ENCODE peak calls at places on chromosomes 11 and 22, in five cellular contexts. Q is stomach; Y is CD4-positive, alpha-beta T cell; V is transverse colon; R is WERI-Rb-1. O is an unnamed sample.
A peak's percentile ranks its signal among the peaks of the same experiment; 100 is the strongest.

GRCh38 chr22:36220457-36220921 is 18.8 kb downstream of the APOL2 start:
- DNase-seq in R (no peak), V (no peak), Y (no peak), Q (no peak), O (no peak)

GRCh38 chr11:112355726-112356125 is 95.1 kb upstream of the PLET1 start:
- DNase-seq in Y (no peak), R (peak; percentile 31), V (no peak), Q (peak; percentile 31), O (peak; percentile 33)

GRCh38 chr11:130882138-130882551 is 34.1 kb downstream of the SNX19 start:
- DNase-seq in Q (no peak), Y (no peak), V (no peak), R (no peak), O (no peak)

GRCh38 chr11:45500457-45500856 is 165.0 kb downstream of the CHST1 start:
- DNase-seq in Q (no peak), R (no peak), Y (no peak), V (no peak), O (peak; percentile 49)

GRCh38 chr22:36238348-36239149 is 778 bp downstream of the APOL2 start:
- DNase-seq in R (no peak), V (peak; percentile 43), Y (no peak), Q (no peak), O (no peak)

GRCh38 chr11:14124345-14124744 is 161.8 kb downstream of the SPON1 start:
- DNase-seq in Y (no peak), R (no peak), Q (no peak), V (no peak), O (no peak)

GRCh38 chr11:61542024-61542461 is 33.5 kb downstream of the LRRC10B start:
- DNase-seq in Y (no peak), V (no peak), Q (no peak), R (peak; percentile 60), O (no peak)

GRCh38 chr11:64891880-64892279 is 13.5 kb upstream of the EHD1 start:
- DNase-seq in Q (no peak), V (no peak), Y (no peak), R (no peak), O (no peak)

GRCh38 chr11:19763315-19763714 is 50.7 kb downstream of the NAV2 start:
- DNase-seq in Y (no peak), Q (peak; percentile 31), V (no peak), R (no peak), O (no peak)

GRCh38 chr11:61607426-61607825 is 26.6 kb upstream of the SYT7 start:
- DNase-seq in V (no peak), R (no peak), Y (no peak), Q (no peak), O (no peak)

GRCh38 chr11:47331454-47332302 is 20.8 kb downstream of the MYBPC3 start:
- DNase-seq in Y (no peak), V (peak; percentile 69), Q (peak; percentile 77), R (no peak), O (no peak)

GRCh38 chr11:96102664-96103068 is 178.8 kb upstream of the MTMR2 start:
- DNase-seq in Q (no peak), Y (no peak), R (no peak), V (no peak), O (no peak)

GRCh38 chr11:12386309-12386708 is 8.9 kb downstream of the PARVA start:
- DNase-seq in V (no peak), Y (no peak), Q (no peak), R (no peak), O (no peak)

GRCh38 chr11:96238563-96239166 is 104.3 kb downstream of the MAML2 start:
- DNase-seq in V (no peak), Q (no peak), R (no peak), Y (no peak), O (no peak)

GRCh38 chr11:6609502-6610015 is 2.5 kb downstream of the TAF10 start:
- DNase-seq in Q (no peak), Y (no peak), R (no peak), V (no peak), O (no peak)

GRCh38 chr11:132202621-132203020 is 832.2 kb downstream of the NTM start:
- DNase-seq in V (no peak), Q (no peak), Y (no peak), R (no peak), O (no peak)

GRCh38 chr11:9529333-9529648 is 44.2 kb upstream of the WEE1 start:
- DNase-seq in R (peak; percentile 16), V (peak; percentile 67), Q (peak; percentile 61), Y (no peak), O (peak; percentile 18)

GRCh38 chr11:75350743-75351540 is 519 bp downstream of the ARRB1 start:
- DNase-seq in Y (peak; percentile 29), R (peak; percentile 57), V (peak; percentile 61), Q (peak; percentile 65), O (peak; percentile 38)

GRCh38 chr22:44380716-44381500 is 68.2 kb upstream of the SHISAL1 start:
- DNase-seq in Y (no peak), V (no peak), Q (no peak), R (no peak), O (peak; percentile 16)

GRCh38 chr11:123509737-123510578 is 79.9 kb downstream of the GRAMD1B start:
- DNase-seq in Q (no peak), Y (no peak), R (peak; percentile 93), V (no peak), O (peak; percentile 75)

GRCh38 chr11:86942212-86942611 is 13.0 kb downstream of the FZD4 start:
- DNase-seq in R (no peak), Q (no peak), Y (no peak), V (no peak), O (no peak)

GRCh38 chr11:36361901-36362391 is 65.9 kb downstream of the PRR5L start:
- DNase-seq in V (no peak), Y (no peak), R (no peak), Q (no peak), O (no peak)

GRCh38 chr11:111301004-111301839 is 2.9 kb downstream of the POU2AF3 start:
- DNase-seq in V (no peak), Q (peak; percentile 63), R (no peak), Y (no peak), O (no peak)

GRCh38 chr11:108535384-108535955 is 37.3 kb upstream of the POGLUT3 start:
- DNase-seq in R (no peak), Q (no peak), Y (no peak), V (no peak), O (no peak)

GRCh38 chr11:44960200-44960845 is 9.6 kb upstream of the TP53I11 start:
- DNase-seq in R (peak; percentile 97), Y (no peak), Q (no peak), V (no peak), O (no peak)

GRCh38 chr11:199004-199581 is 6.2 kb downstream of the SCGB1C1 start:
- DNase-seq in R (no peak), Q (peak; percentile 17), Y (no peak), V (peak; percentile 6), O (no peak)

GRCh38 chr11:27716850-27717249 is 16.6 kb upstream of the BDNF start:
- DNase-seq in Q (no peak), Y (no peak), V (no peak), R (no peak), O (no peak)

GRCh38 chr11:31366795-31367194 is 2.7 kb downstream of the DCDC1 start:
- DNase-seq in R (no peak), V (no peak), Y (no peak), Q (no peak), O (no peak)

GRCh38 chr11:17036666-17037658 is 22.7 kb upstream of the PLEKHA7 start:
- DNase-seq in Q (peak; percentile 60), Y (no peak), V (peak; percentile 43), R (peak; percentile 24), O (no peak)

GRCh38 chr11:67289651-67290479 is 762 bp downstream of the ANKRD13D start:
- DNase-seq in R (no peak), Q (no peak), V (no peak), Y (no peak), O (no peak)

GRCh38 chr11:67290801-67291200 is 1.7 kb downstream of the ANKRD13D start:
- DNase-seq in V (no peak), Q (no peak), R (peak; percentile 66), Y (no peak), O (no peak)

GRCh38 chr11:67288452-67289225 is 464 bp upstream of the ANKRD13D start:
- DNase-seq in V (peak; percentile 92), Q (peak; percentile 89), Y (peak; percentile 89), R (peak; percentile 87), O (peak; percentile 94)

GRCh38 chr11:67288198-67288451 is 978 bp upstream of the ANKRD13D start:
- DNase-seq in R (no peak), Y (no peak), V (no peak), Q (no peak), O (no peak)

GRCh38 chr11:67289226-67289650 is at the start of gene ANKRD13D:
- DNase-seq in Q (peak; percentile 49), R (no peak), V (no peak), Y (no peak), O (no peak)
- TF ChIP-seq CTCF in Q (no peak), R (peak; percentile 4), V (no peak), Y (peak; percentile 5), O (no peak)

DNA sequence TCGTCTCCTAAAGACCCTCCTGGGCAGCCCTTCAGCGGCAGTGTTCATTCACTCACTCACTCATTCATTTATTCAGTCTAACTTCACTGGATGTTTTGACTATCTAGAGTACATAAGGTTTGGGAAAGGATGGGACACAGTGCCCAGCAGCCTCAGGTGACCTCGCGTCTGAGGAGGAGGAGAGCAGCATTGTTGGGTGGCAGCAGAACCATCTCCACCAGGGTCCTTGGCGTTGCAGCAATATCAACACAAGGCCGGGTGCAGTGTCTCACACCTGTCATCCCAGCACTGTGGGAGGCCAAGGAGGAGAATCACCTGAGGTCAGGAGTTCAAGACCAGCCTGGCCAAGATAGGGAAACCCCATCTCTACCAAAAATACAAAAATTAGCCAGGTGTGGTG is 408.0 kb downstream of the BRD1 start:
- DNase-seq in R (no peak), V (no peak), Q (no peak), Y (no peak), O (no peak)
- TF ChIP-seq CTCF in R (no peak), V (no peak), Q (no peak), Y (no peak), O (no peak)

GRCh38 chr22:46678785-46679700 is 58.9 kb downstream of the GRAMD4 start:
- DNase-seq in Y (no peak), R (no peak), Q (no peak), V (no peak), O (no peak)

GRCh38 chr22:46679711-46680269 is 58.3 kb downstream of the CERK start:
- DNase-seq in R (no peak), Y (no peak), V (no peak), Q (no peak), O (no peak)

GRCh38 chr22:46682011-46682731 is 55.9 kb downstream of the CERK start:
- DNase-seq in V (no peak), Y (no peak), Q (no peak), R (no peak), O (no peak)

GRCh38 chr22:46678003-46678657 is 57.9 kb downstream of the GRAMD4 start:
- DNase-seq in Y (no peak), V (no peak), Q (no peak), R (no peak), O (no peak)

DNA sequence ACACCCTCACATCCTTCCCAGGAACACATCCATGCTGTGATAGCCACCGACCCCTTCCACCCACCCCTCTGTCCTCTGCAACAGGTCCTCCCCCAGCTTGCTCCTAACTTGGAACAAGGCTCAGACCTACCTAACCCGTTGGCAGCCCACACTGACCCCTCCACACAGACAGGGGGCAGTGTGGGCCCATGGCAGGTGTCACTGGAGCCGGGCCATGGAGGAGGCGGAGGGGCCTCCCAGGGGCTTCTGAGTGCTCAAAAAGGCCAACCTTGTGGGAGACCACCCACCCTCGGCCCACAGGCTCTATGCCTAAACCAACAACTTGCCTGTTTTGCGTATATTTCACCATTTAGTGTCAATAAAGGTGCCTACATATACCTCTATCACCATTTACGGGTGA is 57.0 kb downstream of the CERK start:
- DNase-seq in Y (no peak), Q (no peak), V (no peak), R (no peak), O (no peak)
- TF ChIP-seq CTCF in Y (no peak), Q (peak; percentile 36), V (peak; percentile 38), R (peak; percentile 49), O (no peak)

GRCh38 chr11:37712246-37712645 is 1114.2 kb upstream of the RAG2 start:
- DNase-seq in R (peak; percentile 32), Y (no peak), Q (no peak), V (no peak), O (peak; percentile 31)
- TF ChIP-seq CTCF in R (peak; percentile 55), Y (no peak), Q (no peak), V (no peak), O (peak; percentile 39)